ENCODE peak calls at places on chromosomes 3 and 15, in four cellular contexts. G is GM23338, X is mesothelial cell of epicardium, Q is epithelial cell of esophagus. K is an unnamed sample.

GRCh38 chr3:17352620-17353019 is 389.8 kb downstream of the TBC1D5 start:
- DNase-seq in X (no peak), Q (no peak), G (no peak), K (no peak)

GRCh38 chr15:71747128-71748083 is 62.9 kb upstream of the NR2E3 start:
- DNase-seq in X (no peak), Q (peak), G (no peak), K (no peak)

GRCh38 chr3:116148881-116149530 is 296.3 kb downstream of the LSAMP start:
- DNase-seq in G (no peak), Q (peak), X (no peak), K (no peak)

GRCh38 chr3:58581328-58582091 is 4.3 kb upstream of the FAM107A start:
- DNase-seq in X (no peak), G (peak), Q (no peak), K (no peak)

GRCh38 chr15:69760890-69761568 is 308.4 kb downstream of the RPLP1 start:
- DNase-seq in Q (peak), G (no peak), X (no peak), K (peak)

GRCh38 chr15:75736256-75736655 is 23.6 kb upstream of the CSPG4 start:
- DNase-seq in G (no peak), X (no peak), Q (no peak), K (no peak)

GRCh38 chr15:48481802-48482201 is 150.6 kb downstream of the DUT start:
- DNase-seq in X (no peak), G (peak), Q (no peak), K (no peak)

GRCh38 chr3:107493134-107493533 is 29.6 kb upstream of the BBX start:
- DNase-seq in G (peak), X (no peak), Q (no peak), K (no peak)

GRCh38 chr3:128190501-128190900 is 37.2 kb downstream of the EEFSEC start:
- DNase-seq in Q (peak), X (no peak), G (no peak), K (no peak)

GRCh38 chr3:88219138-88219792 is 69.5 kb downstream of the C3orf38 start:
- DNase-seq in G (peak), Q (peak), X (no peak), K (no peak)

GRCh38 chr3:127215714-127216414 is 22.9 kb downstream of the PRR23E start:
- DNase-seq in Q (no peak), X (no peak), G (no peak), K (no peak)

GRCh38 chr3:47932431-47932830 is 83.8 kb downstream of the MAP4 start:
- DNase-seq in X (no peak), G (no peak), Q (no peak), K (no peak)

GRCh38 chr3:12395349-12396012 is 88.8 kb upstream of the TSEN2 start:
- DNase-seq in Q (no peak), X (no peak), G (no peak), K (no peak)

GRCh38 chr3:37559461-37559860 is 302.2 kb upstream of the CTDSPL start:
- DNase-seq in X (no peak), G (peak), Q (no peak), K (no peak)

GRCh38 chr3:170499562-170500156 is 81.0 kb downstream of the CLDN11 start:
- DNase-seq in X (no peak), Q (peak), G (peak), K (no peak)

GRCh38 chr3:129105862-129106261 is 15.7 kb downstream of the RAB43 start:
- DNase-seq in X (no peak), G (no peak), Q (no peak), K (no peak)

GRCh38 chr3:42097166-42097946 is 6.2 kb downstream of the TRAK1 start:
- DNase-seq in X (no peak), Q (peak), G (no peak), K (no peak)

GRCh38 chr3:129859272-129859671 is 34.2 kb downstream of the TMCC1 start:
- DNase-seq in G (no peak), Q (no peak), X (no peak), K (no peak)

GRCh38 chr3:122103821-122104514 is 48.8 kb downstream of the CD86 start:
- DNase-seq in X (no peak), Q (no peak), G (no peak), K (no peak)

GRCh38 chr3:122100591-122101491 is 45.7 kb downstream of the CD86 start:
- DNase-seq in Q (peak), X (no peak), G (peak), K (no peak)

GRCh38 chr3:122102191-122102935 is 47.2 kb downstream of the CD86 start:
- DNase-seq in Q (no peak), X (no peak), G (no peak), K (no peak)

GRCh38 chr3:122099255-122099654 is 44.1 kb downstream of the CD86 start:
- DNase-seq in Q (no peak), G (no peak), X (no peak), K (no peak)

GRCh38 chr3:122101646-122102045 is 46.5 kb downstream of the CD86 start:
- DNase-seq in Q (peak), G (peak), X (no peak), K (no peak)
- TF ChIP-seq CTCF in Q (peak), G (peak), X (peak), K (peak)

GRCh38 chr15:91141102-91141501 is 41.0 kb downstream of the SV2B start:
- DNase-seq in X (no peak), Q (no peak), G (no peak), K (no peak)

GRCh38 chr15:91140561-91140960 is 40.5 kb downstream of the SV2B start:
- DNase-seq in G (no peak), X (no peak), Q (no peak), K (no peak)

GRCh38 chr15:91146728-91147127 is 46.7 kb downstream of the SV2B start:
- DNase-seq in Q (peak), X (no peak), G (no peak), K (no peak)

GRCh38 chr15:91136386-91136923 is 36.4 kb downstream of the SV2B start:
- DNase-seq in X (no peak), G (no peak), Q (no peak), K (no peak)

DNA sequence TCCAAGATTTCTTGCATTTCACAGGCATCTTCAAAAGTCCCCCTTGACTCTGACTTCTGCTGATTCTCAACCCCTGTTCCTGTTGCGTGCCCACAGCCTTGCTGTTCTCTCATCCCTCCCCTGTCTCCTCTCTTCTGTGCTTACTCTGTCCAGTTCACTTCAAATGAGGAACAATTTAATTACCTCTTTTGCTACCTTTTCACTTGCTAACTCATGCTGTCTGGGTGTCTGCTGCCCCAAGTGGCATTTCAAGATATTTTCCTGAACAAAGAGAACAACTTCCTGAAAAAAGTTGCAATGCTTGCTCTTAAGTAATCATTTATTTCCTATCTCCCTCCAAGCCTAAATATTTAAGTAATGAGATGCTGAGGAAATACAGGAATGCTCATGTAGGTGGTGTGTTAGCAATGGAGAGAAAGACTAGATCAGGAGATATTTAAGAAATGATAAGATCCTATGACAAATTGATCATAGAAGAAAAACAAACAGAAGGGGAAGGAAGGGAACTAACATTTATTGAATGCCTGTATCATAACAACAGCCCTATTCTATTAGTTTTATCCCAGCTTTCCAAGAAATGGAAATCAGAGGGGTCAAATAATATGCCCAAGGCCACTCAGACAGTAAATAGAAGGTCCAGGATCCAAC is 42.2 kb downstream of the SV2B start:
- DNase-seq in X (no peak), Q (peak), G (peak), K (no peak)
- TF ChIP-seq CTCF in X (no peak), Q (peak), G (peak), K (peak)

GRCh38 chr3:97257942-97258341 is 443.5 kb downstream of the EPHA6 start:
- DNase-seq in G (no peak), X (no peak), Q (no peak), K (no peak)

GRCh38 chr3:97259263-97259662 is 444.9 kb downstream of the EPHA6 start:
- DNase-seq in G (no peak), X (no peak), Q (no peak), K (no peak)

DNA sequence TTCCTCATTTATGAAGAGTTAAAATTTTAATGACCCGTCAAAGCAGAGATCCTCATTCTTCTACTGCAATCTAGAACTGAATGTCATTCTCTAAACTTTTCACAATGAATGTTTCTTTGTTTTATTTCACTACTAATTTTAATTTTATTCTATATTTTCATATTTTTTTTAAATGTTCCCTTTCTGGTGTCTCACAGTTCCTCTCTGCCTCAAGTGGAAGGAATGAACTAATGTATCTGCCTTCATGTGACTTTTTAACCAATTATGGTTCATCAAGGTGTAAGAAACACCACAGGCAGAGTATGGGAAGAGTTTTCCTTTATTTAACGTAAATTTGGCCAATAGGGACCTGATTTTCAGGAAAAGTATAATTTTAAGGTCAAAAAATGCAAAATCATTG is 441.7 kb downstream of the EPHA6 start:
- DNase-seq in Q (peak), X (no peak), G (peak), K (no peak)
- TF ChIP-seq CTCF in Q (peak), X (peak), G (no peak), K (no peak)

GRCh38 chr3:112086018-112086854 is at the start of gene C3orf52:
- DNase-seq in X (peak), Q (peak), G (peak), K (peak)
- TF ChIP-seq CTCF in X (no peak), Q (no peak), G (no peak), K (no peak)

DNA sequence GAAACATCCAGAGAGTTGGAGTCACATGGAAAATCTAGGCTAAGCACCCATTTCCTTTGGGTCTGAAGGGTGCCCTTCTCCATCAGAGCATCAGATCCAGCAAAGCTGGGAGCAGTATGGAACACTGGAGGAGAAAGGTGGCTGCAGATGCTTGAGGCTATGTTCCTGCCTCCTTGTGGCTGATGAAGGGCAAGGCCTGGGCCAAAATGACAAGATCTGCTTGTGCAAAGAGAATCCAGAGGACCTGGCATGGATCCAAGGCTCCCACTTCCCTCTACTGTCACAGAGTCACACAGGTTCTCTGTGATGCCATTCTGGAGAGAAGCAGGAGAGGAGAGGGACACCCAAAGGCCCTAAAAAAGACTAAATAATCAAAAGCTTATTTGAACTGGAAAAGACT is 9.2 kb upstream of the ATP8B4 start:
- DNase-seq in Q (no peak), X (no peak), G (peak), K (no peak)
- TF ChIP-seq CTCF in Q (peak), X (no peak), G (peak), K (no peak)

GRCh38 chr3:53231532-53232511 is 24.0 kb downstream of the TKT start:
- DNase-seq in G (no peak), Q (no peak), X (no peak), K (no peak)
- TF ChIP-seq CTCF in G (peak), Q (peak), X (no peak), K (no peak)

DNA sequence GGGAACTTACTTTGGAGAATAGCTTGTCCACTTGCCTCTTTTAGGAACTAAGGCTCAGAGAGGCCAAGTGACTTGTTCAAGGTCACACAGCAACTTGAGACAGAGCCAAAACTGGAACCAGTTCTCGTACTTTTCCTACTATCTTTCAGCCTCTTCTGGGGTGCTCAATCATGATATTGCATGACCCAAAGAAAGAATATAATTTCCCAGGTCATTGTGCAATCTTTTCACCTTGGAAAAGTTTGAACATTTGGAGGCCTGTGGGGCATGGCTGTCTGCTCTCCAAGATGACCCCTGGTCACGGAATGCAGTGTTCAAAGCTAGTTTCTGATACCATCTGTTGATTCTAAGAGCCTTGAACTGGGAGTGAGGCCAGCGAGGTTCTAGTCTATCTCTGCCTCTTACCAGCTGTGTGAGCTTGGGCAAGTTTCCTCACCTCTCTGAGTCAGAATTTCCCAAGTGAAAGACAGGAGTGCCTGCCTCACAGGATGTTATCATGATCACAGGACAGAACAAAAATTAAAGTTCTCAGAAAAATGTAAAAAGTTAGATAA is 89.7 kb downstream of the BDH1 start:
- DNase-seq in G (no peak), X (no peak), Q (peak), K (no peak)
- TF ChIP-seq CTCF in G (no peak), X (no peak), Q (no peak), K (no peak)

DNA sequence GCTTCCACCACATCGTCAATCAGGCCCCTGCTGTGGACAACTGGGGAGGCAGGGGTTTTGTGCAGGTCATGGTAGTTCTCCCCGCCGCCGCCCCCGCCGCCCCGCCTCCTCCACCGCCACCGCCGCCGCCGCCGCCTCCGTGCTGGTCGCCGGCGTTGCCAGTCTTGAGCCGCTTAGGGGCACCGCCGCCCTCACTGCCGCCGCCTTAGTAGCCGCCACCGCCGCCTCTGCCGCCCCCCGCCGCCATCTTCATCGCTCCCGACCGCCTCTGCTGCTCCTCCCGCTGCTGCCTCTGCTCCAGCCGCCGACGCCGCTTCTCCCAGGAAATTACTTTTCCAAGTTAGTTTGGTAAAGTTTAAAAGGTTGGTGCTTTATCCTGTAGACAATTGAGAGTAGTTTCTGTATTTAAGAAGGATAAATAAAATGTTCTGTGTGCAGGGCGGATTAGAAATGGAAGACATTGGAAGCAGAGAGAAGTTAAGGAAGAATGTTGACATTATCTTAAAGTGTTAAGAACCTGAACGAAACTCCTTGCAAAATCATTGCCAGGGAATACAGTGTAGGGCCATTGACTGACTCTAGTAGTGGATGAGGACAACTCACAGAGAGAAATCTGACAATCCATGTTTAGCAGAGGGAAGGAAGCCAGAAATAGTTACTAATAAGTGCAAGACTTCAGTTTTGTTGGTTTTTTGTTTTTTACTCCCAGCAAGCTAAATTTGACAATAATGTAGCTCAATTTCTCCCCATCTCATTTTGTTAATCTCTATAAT is 53.0 kb upstream of the GOLGA8A start:
- DNase-seq in X (no peak), G (peak), Q (no peak), K (no peak)
- TF ChIP-seq CTCF in X (no peak), G (no peak), Q (no peak), K (no peak)

GRCh38 chr15:32029409-32029861 is 880 bp upstream of the CHRNA7 start:
- DNase-seq in Q (no peak), G (peak), X (peak), K (no peak)

GRCh38 chr15:32030795-32031194 is 480 bp downstream of the CHRNA7 start:
- DNase-seq in G (peak), X (no peak), Q (no peak), K (no peak)

GRCh38 chr15:32033186-32033890 is 3.0 kb downstream of the CHRNA7 start:
- DNase-seq in G (no peak), X (no peak), Q (no peak), K (no peak)

GRCh38 chr15:32028921-32029320 is 1.4 kb upstream of the CHRNA7 start:
- DNase-seq in G (peak), X (no peak), Q (no peak), K (no peak)

DNA sequence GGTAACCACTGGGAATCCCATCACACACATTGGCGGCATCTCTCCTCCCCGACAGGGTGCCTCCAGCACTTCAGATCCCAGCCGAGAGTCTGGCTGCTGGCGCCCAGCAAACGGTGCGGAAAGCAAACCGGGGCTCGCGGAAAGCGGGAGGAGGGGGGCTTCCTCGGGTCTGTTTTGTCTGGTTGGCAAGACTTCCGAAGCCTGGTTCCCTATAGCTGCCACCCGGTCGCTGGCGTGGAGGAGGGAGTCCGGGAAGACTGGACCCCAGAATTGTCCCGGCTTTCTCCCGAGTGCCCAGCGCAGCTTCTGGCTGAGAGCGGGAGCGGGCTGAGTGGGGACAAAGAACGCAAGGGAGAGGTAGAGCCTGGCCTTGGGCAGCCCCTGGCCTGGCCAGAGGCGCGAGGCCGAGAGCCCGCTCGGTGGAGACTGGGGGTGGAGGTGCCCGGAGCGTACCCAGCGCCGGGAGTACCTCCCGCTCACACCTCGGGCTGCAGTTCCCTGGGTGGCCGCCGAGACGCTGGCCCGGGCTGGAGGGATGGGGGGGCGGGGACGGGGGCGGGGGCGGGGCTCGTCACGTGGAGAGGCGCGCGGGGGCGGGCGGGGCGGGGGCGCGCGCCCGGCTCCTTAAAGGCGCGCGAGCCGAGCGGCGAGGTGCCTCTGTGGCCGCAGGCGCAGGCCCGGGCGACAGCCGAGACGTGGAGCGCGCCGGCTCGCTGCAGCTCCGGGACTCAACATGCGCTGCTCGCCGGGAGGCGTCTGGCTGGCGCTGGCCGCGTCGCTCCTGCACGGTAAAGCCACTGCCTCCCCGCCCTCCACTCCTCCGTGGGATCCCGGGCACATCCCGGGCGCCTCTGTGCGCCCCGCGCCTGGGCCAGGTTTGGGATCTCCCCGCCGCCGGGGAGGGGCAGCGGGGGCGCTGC is at the start of gene CHRNA7:
- DNase-seq in X (peak), G (peak), Q (peak), K (no peak)
- TF ChIP-seq CTCF in X (peak), G (no peak), Q (no peak), K (no peak)

GRCh38 chr3:125141596-125142417 is 70.7 kb downstream of the SLC12A8 start:
- DNase-seq in X (no peak), G (peak), Q (peak), K (peak)
- TF ChIP-seq CTCF in X (no peak), G (peak), Q (peak), K (peak)

K was measured in natural killer cell.